ENCODE peak calls at places on chromosome 1, in seven cellular contexts. R is suprapubic skin, D is H54, E is transverse colon, B is K562, G is heart left ventricle, U is A549. T is an unnamed sample.

GRCh38 chr1:101264699-101265098 is 27.9 kb downstream of the S1PR1 start:
- DNase-seq in U (no peak), R (no peak), E (peak), D (no peak), G (peak), B (no peak), T (peak)

GRCh38 chr1:216119600-216119999 is 303.6 kb downstream of the USH2A start:
- DNase-seq in B (no peak), U (peak), D (no peak), R (no peak), E (no peak), G (no peak), T (peak)

GRCh38 chr1:32498751-32499150 is 33.9 kb downstream of the ZBTB8B start:
- DNase-seq in U (no peak), G (no peak), R (no peak), E (no peak), B (no peak), D (no peak), T (no peak)

GRCh38 chr1:204445860-204446412 is 34.3 kb upstream of the PPP1R15B start:
- DNase-seq in R (no peak), D (peak), B (peak), E (peak), U (peak), G (no peak), T (peak)

GRCh38 chr1:81703736-81704463 is 96.8 kb upstream of the ADGRL2 start:
- DNase-seq in U (no peak), D (no peak), R (no peak), E (no peak), G (no peak), B (no peak), T (no peak)

GRCh38 chr1:13661539-13661938 is 38.4 kb upstream of the PRDM2 start:
- DNase-seq in D (peak), B (no peak), E (no peak), U (no peak), G (no peak), R (peak), T (no peak)

GRCh38 chr1:47179988-47180563 is 9.8 kb downstream of the PDZK1IP1 start:
- DNase-seq in B (no peak), U (no peak), G (no peak), E (no peak), D (no peak), R (no peak), T (peak)

GRCh38 chr1:17016317-17016661 is 4.6 kb upstream of the ATP13A2 start:
- DNase-seq in G (no peak), B (no peak), E (no peak), R (peak), U (no peak), D (no peak), T (no peak)

GRCh38 chr1:36393686-36394085 is 4.0 kb downstream of the LSM10 start:
- DNase-seq in G (no peak), R (no peak), D (no peak), B (no peak), U (no peak), E (no peak), T (no peak)

GRCh38 chr1:152442765-152443164 is 28.7 kb upstream of the CRNN start:
- DNase-seq in G (peak), U (no peak), E (peak), B (no peak), R (peak), D (no peak), T (no peak)

GRCh38 chr1:113760102-113760804 is 967 bp upstream of the PHTF1 start:
- DNase-seq in B (no peak), E (no peak), G (no peak), D (no peak), R (no peak), U (no peak), T (peak)

GRCh38 chr1:36112823-36113222 is 12.2 kb downstream of the COL8A2 start:
- DNase-seq in E (no peak), D (no peak), R (no peak), U (no peak), B (no peak), G (no peak), T (no peak)

GRCh38 chr1:178174539-178174938 is 80.6 kb downstream of the RASAL2 start:
- DNase-seq in D (no peak), B (no peak), E (no peak), R (no peak), G (no peak), U (no peak), T (no peak)

GRCh38 chr1:8815582-8816285 is 1.7 kb downstream of the RERE start:
- DNase-seq in B (no peak), G (no peak), U (no peak), R (peak), E (no peak), D (no peak), T (peak)

GRCh38 chr1:228082975-228083870 is 715 bp downstream of the ARF1 start:
- DNase-seq in E (peak), G (peak), R (peak), D (no peak), B (peak), U (no peak), T (peak)

GRCh38 chr1:36174716-36175115 is 18.8 kb downstream of the MAP7D1 start:
- DNase-seq in R (no peak), E (no peak), U (no peak), B (no peak), D (no peak), G (no peak), T (no peak)

GRCh38 chr1:241077386-241078147 is 279.4 kb downstream of the RGS7 start:
- DNase-seq in R (no peak), G (no peak), U (no peak), B (no peak), D (no peak), E (no peak), T (no peak)

GRCh38 chr1:111742938-111743549 is 3.8 kb upstream of the INKA2 start:
- DNase-seq in U (no peak), R (no peak), B (no peak), D (no peak), G (no peak), E (no peak), T (no peak)

GRCh38 chr1:213982814-213983588 is 4.8 kb upstream of the PROX1 start:
- DNase-seq in B (no peak), U (no peak), D (no peak), R (no peak), G (peak), E (no peak), T (no peak)

GRCh38 chr1:116919802-116920201 is 10.1 kb downstream of the PTGFRN start:
- DNase-seq in E (peak), R (no peak), B (peak), U (no peak), D (no peak), G (no peak), T (no peak)

GRCh38 chr1:113534875-113535274 is 144.6 kb downstream of the MAGI3 start:
- DNase-seq in G (no peak), B (no peak), D (no peak), R (no peak), U (no peak), E (no peak), T (no peak)

GRCh38 chr1:111938123-111938522 is 51.3 kb downstream of the KCND3 start:
- DNase-seq in D (no peak), B (no peak), U (no peak), E (no peak), G (no peak), R (no peak), T (no peak)

GRCh38 chr1:174799136-174799479 is 200.6 kb upstream of the CACYBP start:
- DNase-seq in E (no peak), D (no peak), B (no peak), G (no peak), U (no peak), R (no peak), T (no peak)

GRCh38 chr1:168064216-168064615 is 72.5 kb downstream of the GPR161 start:
- DNase-seq in E (no peak), U (no peak), B (no peak), R (no peak), D (no peak), G (no peak), T (no peak)

GRCh38 chr1:235417101-235417697 is 50.0 kb downstream of the TBCE start:
- DNase-seq in G (peak), U (peak), B (peak), E (peak), D (peak), R (no peak), T (peak)

GRCh38 chr1:229434005-229434640 is at the start of gene ACTA1:
- DNase-seq in B (peak), U (no peak), E (no peak), R (no peak), G (peak), D (no peak), T (no peak)

GRCh38 chr1:30893776-30894507 is 14.6 kb downstream of the SDC3 start:
- DNase-seq in G (no peak), D (no peak), E (no peak), R (no peak), U (no peak), B (no peak), T (no peak)

DNA sequence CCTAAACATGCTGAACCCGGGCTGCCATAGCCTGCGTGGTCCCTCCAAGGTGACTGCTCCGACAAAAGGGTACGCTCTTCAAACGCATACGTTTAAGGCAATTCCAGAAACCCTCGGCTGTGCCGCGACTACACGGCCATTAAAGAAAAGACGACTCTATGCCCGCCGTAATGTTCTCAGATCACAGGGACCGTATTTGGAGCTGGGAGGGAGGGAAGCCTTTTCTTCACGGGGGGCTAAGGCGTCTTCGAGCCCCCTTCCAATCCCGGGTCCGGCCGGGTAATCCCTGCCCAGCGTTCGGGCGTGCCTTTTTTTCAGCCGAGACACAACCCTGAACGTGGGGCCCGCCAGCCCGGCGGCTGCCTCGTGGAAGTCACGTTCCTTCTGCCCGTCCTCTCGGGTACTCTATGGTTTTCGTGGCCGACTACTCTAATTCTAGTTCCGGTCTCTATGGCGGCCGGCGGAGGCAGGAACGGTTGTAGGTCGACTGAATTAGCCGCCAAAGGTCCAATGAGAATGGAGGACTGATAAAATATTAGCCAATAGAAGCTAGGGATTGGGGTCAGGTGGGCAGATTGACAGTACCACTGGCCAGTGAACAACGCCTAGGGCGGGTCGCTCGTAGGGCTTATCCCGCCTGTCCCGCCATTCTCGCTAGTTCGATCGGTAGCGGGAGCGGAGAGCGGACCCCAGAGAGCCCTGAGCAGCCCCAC is at the start of gene YBX1:
- DNase-seq in R (peak), G (peak), E (peak), D (peak), U (peak), B (peak), T (peak)
- TF ChIP-seq POLR2A in R (peak), G (peak), E (peak), D (peak), U (peak), B (peak), T (peak)

DNA sequence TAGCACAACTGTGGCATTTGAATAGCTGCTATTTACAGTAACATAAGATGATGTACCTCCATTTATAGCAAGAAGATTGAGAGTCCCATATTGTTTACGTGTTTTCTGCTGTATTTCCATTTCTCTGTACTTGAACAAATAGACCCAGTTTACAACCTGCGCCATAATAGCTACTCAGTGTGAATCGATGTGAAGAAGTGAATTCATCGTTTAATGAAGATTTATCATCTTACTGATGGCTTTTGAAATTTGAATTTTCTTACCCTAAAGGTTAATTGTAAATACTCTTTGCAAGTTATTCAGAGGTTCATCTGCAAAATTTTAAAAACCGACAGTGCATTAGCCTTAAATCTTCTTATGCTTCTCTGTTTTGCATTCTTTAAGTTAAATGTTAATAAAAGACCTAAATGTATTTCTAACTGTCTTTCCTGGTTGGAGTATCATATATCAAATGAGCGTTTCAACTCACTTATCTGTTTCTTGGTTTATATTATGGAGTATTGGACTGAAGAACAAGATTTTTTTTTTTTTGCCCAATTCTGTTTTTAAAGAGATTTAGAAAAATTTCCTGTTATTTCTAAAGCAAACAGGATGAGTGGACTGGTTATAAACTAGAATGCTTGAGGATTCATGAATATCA is 2.2 kb downstream of the MACO1 start:
- DNase-seq in E (no peak), G (no peak), U (no peak), R (no peak), B (no peak), D (no peak), T (peak)
- TF ChIP-seq POLR2A in E (no peak), G (no peak), U (no peak), R (no peak), B (no peak), D (no peak), T (no peak)

DNA sequence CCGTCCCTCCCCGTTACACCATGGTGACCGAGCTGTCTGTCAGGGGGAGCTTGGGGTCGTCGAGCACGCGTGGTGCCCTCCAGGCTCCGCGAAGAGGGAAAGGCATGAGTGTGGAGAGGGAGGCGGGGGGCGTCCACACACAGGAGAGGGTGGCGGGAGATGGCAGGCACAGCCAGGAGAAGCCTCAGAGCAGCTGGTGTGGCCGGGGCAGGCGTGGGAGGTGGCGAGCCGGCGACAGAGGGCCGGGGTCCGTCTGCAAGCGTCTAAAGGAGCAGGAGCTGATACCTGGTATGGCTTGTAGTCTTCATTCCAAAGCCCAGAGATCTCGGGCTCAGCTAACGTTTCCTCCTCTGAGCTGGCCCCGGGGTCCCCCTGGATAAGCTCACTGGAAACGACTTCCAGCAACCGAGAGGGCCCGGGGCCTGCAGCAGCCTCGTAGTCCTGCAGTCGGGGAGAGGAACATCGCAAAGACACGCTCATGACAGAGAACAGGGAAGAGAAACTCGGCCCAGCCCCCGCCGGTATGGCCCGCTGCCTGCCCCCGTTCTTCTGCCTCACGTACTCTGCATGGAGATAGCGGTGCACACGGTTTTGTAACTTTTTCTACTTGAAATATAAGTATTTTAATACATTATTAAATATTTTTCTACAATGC is 37.4 kb downstream of the CFAP74 start:
- DNase-seq in U (no peak), R (no peak), E (no peak), D (no peak), B (no peak), G (no peak), T (no peak)
- TF ChIP-seq POLR2A in U (no peak), R (no peak), E (no peak), D (no peak), B (no peak), G (no peak), T (no peak)

DNA sequence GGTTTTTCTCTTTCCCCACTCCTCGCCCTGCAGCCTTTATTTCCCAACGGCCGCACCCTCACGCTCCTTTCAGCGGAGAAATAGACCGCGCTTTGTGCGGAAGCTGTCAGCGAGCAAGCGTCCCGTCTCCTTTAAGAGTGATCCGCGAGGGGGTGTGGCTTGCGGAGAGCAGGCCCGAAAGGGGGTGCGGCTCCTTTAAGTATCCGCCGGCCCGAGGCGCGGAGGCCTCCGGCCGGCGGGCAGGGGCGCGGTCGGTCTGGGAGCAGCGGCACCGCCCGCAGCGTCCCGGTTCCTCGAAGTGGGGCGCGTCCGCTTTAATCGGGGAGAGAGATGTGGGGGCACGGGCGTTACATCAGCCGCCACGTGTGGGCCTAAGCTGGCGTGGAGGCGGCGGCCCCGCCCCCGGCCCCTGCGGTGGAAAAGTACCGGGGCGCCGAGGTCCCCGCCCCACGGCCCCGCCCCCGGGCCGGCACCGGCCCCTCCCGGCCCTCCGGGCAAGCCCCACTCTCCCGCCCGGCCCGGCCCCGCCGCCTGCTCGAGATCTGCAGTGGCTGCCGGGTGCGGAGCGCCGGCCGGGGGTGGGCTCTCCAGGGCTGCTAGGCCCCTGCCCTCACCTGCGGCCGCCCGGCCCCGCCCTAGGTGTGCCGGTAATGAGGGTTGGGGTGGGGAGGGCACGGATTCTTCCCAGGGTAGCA is 1.2 kb downstream of the SLC6A9 start:
- DNase-seq in R (peak), U (peak), G (peak), B (peak), E (peak), D (peak), T (peak)
- TF ChIP-seq POLR2A in R (no peak), U (peak), G (peak), B (peak), E (peak), D (peak), T (peak)

DNA sequence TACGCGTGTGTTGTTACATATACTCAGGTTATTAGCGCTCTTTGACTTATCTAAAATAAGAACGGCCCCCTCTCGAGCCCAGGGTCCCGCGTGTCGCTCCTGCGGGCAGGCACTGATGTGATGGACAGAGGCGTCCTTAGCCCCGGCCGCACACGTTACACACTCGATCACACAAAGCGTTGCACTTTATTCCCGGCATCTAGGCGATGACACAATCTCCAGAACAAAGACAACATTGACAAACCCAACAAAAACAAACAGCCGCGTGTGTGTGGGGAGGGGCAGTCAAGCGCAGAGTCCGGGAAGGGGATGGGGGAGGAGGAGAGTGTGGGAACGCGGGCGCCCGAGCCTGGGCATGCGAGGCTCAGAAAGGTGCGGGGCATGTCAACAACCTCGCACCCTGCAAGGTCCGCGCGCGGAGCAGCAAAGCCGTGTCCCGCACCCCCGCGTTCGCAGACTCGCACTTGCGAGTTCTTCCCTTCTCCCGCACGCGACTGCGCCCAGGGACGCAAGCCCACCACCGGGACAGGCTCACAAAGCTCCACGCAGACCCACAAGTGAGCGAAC is 488 bp upstream of the EFNA1 start:
- DNase-seq in D (no peak), U (no peak), G (peak), E (peak), R (peak), B (no peak), T (peak)
- TF ChIP-seq POLR2A in D (no peak), U (no peak), G (no peak), E (peak), R (peak), B (no peak), T (no peak)

DNA sequence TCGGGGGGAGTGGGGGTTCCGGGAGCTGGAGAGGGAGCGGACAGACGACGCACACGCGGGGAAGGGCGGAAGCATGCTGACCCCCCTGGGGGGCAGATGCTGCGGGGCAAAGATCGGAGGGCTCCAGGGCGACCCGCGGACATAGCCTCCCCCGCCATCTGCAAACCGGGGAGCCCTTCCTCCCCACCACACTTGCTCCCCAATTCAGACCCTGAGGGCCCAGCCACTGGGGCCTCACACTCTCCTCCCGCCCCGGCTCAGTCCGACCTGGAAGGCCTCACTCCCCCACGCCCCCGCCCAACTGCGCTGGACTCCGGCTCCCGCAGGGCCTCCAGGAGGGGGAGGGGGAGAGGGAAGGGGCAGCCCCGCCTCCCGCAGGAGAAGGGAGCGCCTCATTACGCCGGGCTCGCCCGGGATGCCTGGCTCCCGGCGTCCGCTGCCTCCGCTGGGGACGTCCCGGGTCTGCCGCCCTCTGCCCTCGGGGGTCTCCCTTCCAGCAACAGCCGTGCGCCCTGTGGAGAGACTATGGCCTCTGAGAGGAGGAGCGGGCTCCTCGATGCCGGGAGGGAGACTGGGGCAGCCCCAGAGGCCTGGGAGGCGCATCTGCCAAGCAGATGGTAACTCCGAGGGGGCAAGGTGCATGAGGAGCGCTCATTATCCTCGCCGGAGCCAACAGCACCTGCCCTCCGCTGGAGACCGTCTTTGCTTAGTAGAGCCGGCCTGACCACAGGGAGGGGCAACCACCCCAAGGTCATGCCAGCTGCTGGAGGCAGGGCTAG is 636 bp upstream of the CAMK2N1 start:
- DNase-seq in G (peak), D (no peak), R (peak), E (peak), B (peak), U (peak), T (no peak)
- TF ChIP-seq POLR2A in G (no peak), D (no peak), R (no peak), E (peak), B (peak), U (peak), T (no peak)